ENCODE peak calls at places on chromosomes 11 and 22, in six cellular contexts. O, S, X, C, W and F are unnamed samples.

GRCh38 chr22:25765016-25765367 is 23.0 kb downstream of the MYO18B start:
- DNase-seq in O (no peak), S (no peak), X (no peak), C (no peak), W (no peak), F (no peak)

GRCh38 chr11:40187092-40187403 is 1272.4 kb downstream of the LRRC4C start:
- DNase-seq in O (no peak), S (no peak), X (no peak), C (no peak), W (no peak), F (no peak)

GRCh38 chr11:37451903-37452302 is 853.9 kb upstream of the RAG2 start:
- DNase-seq in O (no peak), S (no peak), X (no peak), C (no peak), W (no peak), F (no peak)

GRCh38 chr11:35292290-35292689 is 127.1 kb downstream of the SLC1A2 start:
- DNase-seq in O (no peak), S (peak; percentile 24), X (no peak), C (no peak), W (no peak), F (no peak)

GRCh38 chr11:69358398-69359080 is 64.6 kb downstream of the MYEOV start:
- DNase-seq in O (no peak), S (no peak), X (peak; percentile 15), C (no peak), W (peak; percentile 4), F (no peak)

GRCh38 chr11:112961751-112962747 is 829 bp downstream of the NCAM1 start:
- DNase-seq in O (peak; percentile 64), S (peak; percentile 69), X (peak; percentile 39), C (peak; percentile 25), W (peak; percentile 7), F (peak; percentile 28)

GRCh38 chr22:32880906-32881596 is 79.5 kb downstream of the TIMP3 start:
- DNase-seq in O (peak; percentile 73), S (no peak), X (no peak), C (peak; percentile 36), W (peak; percentile 24), F (no peak)

GRCh38 chr11:67265633-67266423 is 445 bp upstream of the GRK2 start:
- DNase-seq in O (peak; percentile 65), S (peak; percentile 89), X (peak; percentile 74), C (peak; percentile 74), W (peak; percentile 82), F (peak; percentile 28)

GRCh38 chr11:92769125-92769524 is 200.3 kb upstream of the MTNR1B start:
- DNase-seq in O (no peak), S (no peak), X (no peak), C (no peak), W (no peak), F (no peak)

GRCh38 chr11:7524831-7525230 is 11.0 kb downstream of the PPFIBP2 start:
- DNase-seq in O (no peak), S (peak; percentile 19), X (no peak), C (peak; percentile 91), W (no peak), F (no peak)

GRCh38 chr11:72075109-72075508 is 5.2 kb downstream of the NUMA1 start:
- DNase-seq in O (peak; percentile 33), S (peak; percentile 26), X (peak; percentile 43), C (no peak), W (no peak), F (peak; percentile 13)

GRCh38 chr22:24390576-24390975 is 36.8 kb upstream of the ADORA2A start:
- DNase-seq in O (no peak), S (no peak), X (no peak), C (no peak), W (no peak), F (no peak)

GRCh38 chr22:49992921-49993648 is 19.5 kb downstream of the IL17REL start:
- DNase-seq in O (peak; percentile 75), S (peak; percentile 77), X (peak; percentile 74), C (peak; percentile 67), W (peak; percentile 66), F (peak; percentile 67)

GRCh38 chr11:121664144-121664543 is 211.4 kb upstream of the SORL1-AS1 start:
- DNase-seq in O (no peak), S (no peak), X (no peak), C (no peak), W (no peak), F (no peak)

GRCh38 chr11:108912587-108912986 is 247.7 kb downstream of the DDX10 start:
- DNase-seq in O (no peak), S (no peak), X (no peak), C (no peak), W (no peak), F (no peak)

GRCh38 chr11:66168289-66168688 is 98.2 kb downstream of the PACS1 start:
- DNase-seq in O (no peak), S (no peak), X (no peak), C (no peak), W (no peak), F (no peak)

GRCh38 chr22:20094158-20094807 is 14.2 kb downstream of the DGCR8 start:
- DNase-seq in O (no peak), S (no peak), X (no peak), C (no peak), W (no peak), F (no peak)

GRCh38 chr11:69915501-69916250 is 96.5 kb upstream of the FGF3 start:
- DNase-seq in O (peak; percentile 85), S (peak; percentile 90), X (peak; percentile 82), C (peak; percentile 80), W (peak; percentile 84), F (no peak)

GRCh38 chr22:31083377-31083768 is 2.3 kb downstream of the SMTN start:
- DNase-seq in O (no peak), S (no peak), X (no peak), C (no peak), W (peak; percentile 90), F (no peak)

GRCh38 chr11:14055936-14056335 is 93.4 kb downstream of the SPON1 start:
- DNase-seq in O (no peak), S (no peak), X (no peak), C (no peak), W (no peak), F (no peak)

GRCh38 chr11:103985041-103985440 is 51.4 kb upstream of the DDI1 start:
- DNase-seq in O (no peak), S (no peak), X (no peak), C (no peak), W (no peak), F (no peak)

GRCh38 chr11:10540546-10540914 is 457 bp downstream of the RNF141 start:
- DNase-seq in O (peak; percentile 45), S (peak; percentile 74), X (peak; percentile 57), C (peak; percentile 67), W (peak; percentile 70), F (no peak)

GRCh38 chr22:28341001-28341400 is 338.6 kb downstream of the TTC28 start:
- DNase-seq in O (no peak), S (no peak), X (no peak), C (no peak), W (no peak), F (no peak)

GRCh38 chr11:47001666-47002285 is 65.2 kb downstream of the CSTPP1 start:
- DNase-seq in O (no peak), S (peak; percentile 15), X (no peak), C (no peak), W (no peak), F (no peak)

GRCh38 chr11:27466363-27466762 is 6.2 kb downstream of the LGR4 start:
- DNase-seq in O (no peak), S (no peak), X (no peak), C (no peak), W (no peak), F (no peak)
- H3K27ac ChIP-seq in O (no peak overlapping the region), S (peak overlapping the region; percentile 60), X (no peak overlapping the region), C (peak overlapping the region; percentile 86), W (peak overlapping the region; percentile 3), F (no peak overlapping the region)

GRCh38 chr11:115984228-115984627 is 480.0 kb upstream of the CADM1 start:
- DNase-seq in O (no peak), S (no peak), X (no peak), C (no peak), W (no peak), F (no peak)

GRCh38 chr11:115980747-115981475 is 476.7 kb upstream of the CADM1 start:
- DNase-seq in O (no peak), S (no peak), X (no peak), C (no peak), W (no peak), F (no peak)

GRCh38 chr11:115982666-115983065 is 478.5 kb upstream of the CADM1 start:
- DNase-seq in O (no peak), S (no peak), X (no peak), C (no peak), W (no peak), F (no peak)

GRCh38 chr11:115980336-115980735 is 476.1 kb upstream of the CADM1 start:
- DNase-seq in O (no peak), S (no peak), X (no peak), C (no peak), W (no peak), F (no peak)

GRCh38 chr11:115981814-115982471 is 477.7 kb upstream of the CADM1 start:
- DNase-seq in O (no peak), S (no peak), X (no peak), C (no peak), W (no peak), F (no peak)
- H3K27ac ChIP-seq in O (no peak overlapping the region), S (no peak overlapping the region), X (no peak overlapping the region), C (no peak overlapping the region), W (no peak overlapping the region), F (no peak overlapping the region)

DNA sequence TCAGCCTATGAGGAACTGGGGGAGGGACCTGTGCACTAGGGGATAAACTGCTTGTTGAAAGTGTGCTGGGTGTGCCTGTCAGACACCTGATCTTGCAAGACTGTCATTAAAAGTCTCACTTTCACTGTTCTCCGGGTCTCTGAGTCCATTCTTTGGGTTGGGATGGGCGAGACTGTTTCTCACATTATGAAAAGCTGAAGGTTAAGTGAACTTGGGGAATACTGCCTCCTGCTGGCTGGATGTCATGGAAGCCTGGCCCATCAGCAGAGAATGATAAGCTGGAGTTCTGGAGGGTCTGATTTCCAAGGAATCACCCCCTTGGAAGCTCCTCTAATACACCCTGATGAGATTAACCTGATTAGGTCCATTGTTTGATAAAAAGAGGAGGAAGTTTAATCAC is 9.0 kb upstream of the VPREB1 start:
- DNase-seq in O (no peak), S (peak; percentile 61), X (peak; percentile 39), C (peak; percentile 53), W (peak; percentile 44), F (no peak)
- H3K27ac ChIP-seq in O (no peak overlapping the region), S (no peak overlapping the region), X (no peak overlapping the region), C (no peak overlapping the region), W (no peak overlapping the region), F (no peak overlapping the region)

GRCh38 chr11:616320-617220 is 820 bp upstream of the IRF7 start:
- DNase-seq in O (no peak), S (no peak), X (no peak), C (no peak), W (no peak), F (no peak)

GRCh38 chr11:613369-613968 is 2.3 kb downstream of the IRF7 start:
- DNase-seq in O (peak; percentile 81), S (peak; percentile 92), X (peak; percentile 90), C (peak; percentile 68), W (peak; percentile 49), F (no peak)

GRCh38 chr11:614091-614582 is 1.6 kb downstream of the IRF7 start:
- DNase-seq in O (peak; percentile 7), S (no peak), X (no peak), C (no peak), W (peak; percentile 27), F (no peak)

GRCh38 chr11:615453-616319 is at the start of gene IRF7:
- DNase-seq in O (peak; percentile 82), S (peak; percentile 94), X (peak; percentile 91), C (peak; percentile 98), W (peak; percentile 89), F (peak; percentile 80)

GRCh38 chr11:614583-615452 is 932 bp downstream of the IRF7 start:
- DNase-seq in O (peak; percentile 5), S (peak; percentile 16), X (no peak), C (peak; percentile 85), W (peak; percentile 67), F (no peak)
- H3K27ac ChIP-seq in O (peak overlapping the region; percentile 84), S (no peak overlapping the region), X (no peak overlapping the region), C (peak overlapping the region; percentile 94), W (peak overlapping the region; percentile 80), F (peak overlapping the region; percentile 80)